ENCODE peak calls at places on chromosomes 6 and 20, in seven cellular contexts. Z is CD8-positive, alpha-beta memory T cell; B is COR-L47; E is mucosa of descending colon; O is immature natural killer cell; M is SHP77; C is cardiac muscle cell. X is an unnamed sample.

GRCh38 chr6:159654483-159655098 is 38.5 kb downstream of the SOD2 start:
- DNase-seq in M (peak), O (peak), B (peak), C (peak), E (peak), Z (no peak), X (no peak)

GRCh38 chr20:33666293-33667244 is at the start of gene ACTL10:
- DNase-seq in C (peak), Z (peak), O (peak), B (peak), M (peak), E (peak), X (peak)

GRCh38 chr6:4402477-4402976 is 267.2 kb upstream of the ECI2 start:
- DNase-seq in M (peak), O (no peak), B (no peak), Z (no peak), C (peak), E (peak), X (peak)

GRCh38 chr20:60137657-60138245 is 179.5 kb downstream of the CDH26 start:
- DNase-seq in B (no peak), O (peak), M (peak), C (no peak), E (peak), Z (no peak), X (no peak)

GRCh38 chr6:15948930-15949900 is 179.7 kb upstream of the MYLIP start:
- DNase-seq in M (peak), C (peak), E (peak), O (no peak), B (peak), Z (no peak), X (no peak)

GRCh38 chr6:82364087-82365010 is 732 bp downstream of the TPBG start:
- DNase-seq in O (no peak), E (peak), Z (no peak), B (peak), C (peak), M (no peak), X (peak)

GRCh38 chr20:48339147-48339985 is 488.4 kb downstream of the PREX1 start:
- DNase-seq in E (peak), Z (no peak), M (no peak), B (no peak), C (no peak), O (no peak), X (no peak)

GRCh38 chr20:58073945-58074920 is 154.2 kb downstream of the ANKRD60 start:
- DNase-seq in O (no peak), E (peak), B (no peak), Z (no peak), C (no peak), M (no peak), X (no peak)

GRCh38 chr20:22536956-22537756 is 47.2 kb downstream of the FOXA2 start:
- DNase-seq in O (no peak), Z (no peak), M (no peak), B (no peak), C (no peak), E (no peak), X (no peak)

GRCh38 chr20:6265204-6265904 is 142.5 kb upstream of the FERMT1 start:
- DNase-seq in O (no peak), B (peak), E (peak), M (peak), C (peak), Z (no peak), X (no peak)

GRCh38 chr6:144158133-144158532 is 7.8 kb downstream of the STX11 start:
- DNase-seq in O (no peak), E (no peak), M (no peak), B (no peak), Z (no peak), C (peak), X (peak)

GRCh38 chr6:113103618-113104390 is 753.3 kb upstream of the MARCKS start:
- DNase-seq in O (no peak), B (no peak), E (no peak), C (no peak), M (no peak), Z (no peak), X (no peak)

GRCh38 chr6:95203153-95203754 is 374.1 kb upstream of the MANEA start:
- DNase-seq in O (no peak), Z (no peak), B (peak), C (peak), E (peak), M (no peak), X (no peak)

GRCh38 chr6:83068628-83069027 is 1.2 kb downstream of the DOP1A start:
- DNase-seq in C (no peak), Z (no peak), E (no peak), B (no peak), M (no peak), O (no peak), X (no peak)

GRCh38 chr20:10639762-10640556 is 33.8 kb downstream of the JAG1 start:
- DNase-seq in Z (no peak), M (no peak), C (no peak), E (no peak), B (no peak), O (no peak), X (peak)

GRCh38 chr6:168095741-168096250 is 16.8 kb upstream of the FRMD1 start:
- DNase-seq in C (no peak), E (no peak), M (no peak), O (no peak), B (no peak), Z (no peak), X (no peak)

GRCh38 chr20:15475483-15475882 is 1097.8 kb downstream of the KIF16B start:
- DNase-seq in C (peak), B (peak), O (no peak), Z (no peak), E (peak), M (peak), X (peak)

GRCh38 chr20:48818481-48818987 is 9.3 kb downstream of the PREX1 start:
- DNase-seq in B (no peak), Z (peak), M (no peak), E (no peak), C (no peak), O (peak), X (no peak)

GRCh38 chr20:1474817-1475603 is 8.4 kb upstream of the NSFL1C start:
- DNase-seq in C (peak), B (no peak), Z (no peak), E (no peak), O (no peak), M (no peak), X (no peak)

GRCh38 chr6:170403451-170403850 is 96.9 kb downstream of the FAM120B start:
- DNase-seq in B (no peak), Z (no peak), M (no peak), E (no peak), C (peak), O (no peak), X (no peak)

GRCh38 chr6:15508363-15509330 is 154.2 kb downstream of the DTNBP1 start:
- DNase-seq in M (no peak), Z (no peak), B (no peak), E (no peak), C (no peak), O (no peak), X (no peak)

GRCh38 chr6:84525907-84526306 is 238.5 kb downstream of the TBX18 start:
- DNase-seq in Z (no peak), M (no peak), C (no peak), B (no peak), E (no peak), O (no peak), X (no peak)

GRCh38 chr20:9978395-9979004 is 56.3 kb upstream of the ANKEF1 start:
- DNase-seq in E (peak), B (peak), Z (no peak), O (peak), C (peak), M (peak), X (no peak)